ENCODE peak calls at places on chromosomes 1 and 21, in ten cellular contexts. One of them, this sample, is unnamed.

GRCh38 chr1:188822248-188822647 is 1655.4 kb downstream of the BRINP3 start:
- DNase-seq in tibial nerve: no peak
- DNase-seq in brain microvascular endothelial cell: no peak
- DNase-seq in A673: peak
- DNase-seq in omental fat pad: no peak
- DNase-seq in glutamatergic neuron: no peak
- DNase-seq in foreskin fibroblast: no peak
- DNase-seq in IMR-90: peak
- DNase-seq in GM10248: no peak
- DNase-seq in AG04450: no peak
- DNase-seq in this sample: no peak

GRCh38 chr1:81758213-81758612 is 42.5 kb upstream of the ADGRL2 start:
- DNase-seq in tibial nerve: no peak
- DNase-seq in omental fat pad: no peak
- DNase-seq in brain microvascular endothelial cell: no peak
- DNase-seq in foreskin fibroblast: no peak
- DNase-seq in AG04450: no peak
- DNase-seq in GM10248: no peak
- DNase-seq in glutamatergic neuron: no peak
- DNase-seq in A673: no peak
- DNase-seq in IMR-90: no peak
- DNase-seq in this sample: no peak

GRCh38 chr1:78490861-78491310 is at the start of gene PTGFR:
- DNase-seq in AG04450: no peak
- DNase-seq in omental fat pad: no peak
- DNase-seq in glutamatergic neuron: peak
- DNase-seq in tibial nerve: peak
- DNase-seq in foreskin fibroblast: peak
- DNase-seq in IMR-90: peak
- DNase-seq in A673: peak
- DNase-seq in GM10248: no peak
- DNase-seq in brain microvascular endothelial cell: peak
- DNase-seq in this sample: peak

GRCh38 chr1:219269171-219269570 is 95.5 kb downstream of the LYPLAL1 start:
- DNase-seq in GM10248: no peak
- DNase-seq in omental fat pad: no peak
- DNase-seq in foreskin fibroblast: no peak
- DNase-seq in tibial nerve: no peak
- DNase-seq in AG04450: no peak
- DNase-seq in IMR-90: peak
- DNase-seq in glutamatergic neuron: no peak
- DNase-seq in brain microvascular endothelial cell: no peak
- DNase-seq in A673: no peak
- DNase-seq in this sample: no peak

GRCh38 chr1:10980094-10980577 is 32.3 kb upstream of the TARDBP start:
- DNase-seq in AG04450: peak
- DNase-seq in foreskin fibroblast: peak
- DNase-seq in brain microvascular endothelial cell: peak
- DNase-seq in glutamatergic neuron: peak
- DNase-seq in omental fat pad: peak
- DNase-seq in tibial nerve: peak
- DNase-seq in A673: no peak
- DNase-seq in GM10248: no peak
- DNase-seq in IMR-90: peak
- DNase-seq in this sample: peak

GRCh38 chr21:28871388-28872015 is 121.2 kb downstream of the LTN1 start:
- DNase-seq in A673: no peak
- DNase-seq in tibial nerve: no peak
- DNase-seq in foreskin fibroblast: peak
- DNase-seq in IMR-90: peak
- DNase-seq in glutamatergic neuron: no peak
- DNase-seq in GM10248: no peak
- DNase-seq in brain microvascular endothelial cell: peak
- DNase-seq in AG04450: no peak
- DNase-seq in omental fat pad: no peak
- DNase-seq in this sample: no peak

GRCh38 chr21:29287383-29287782 is 11.3 kb upstream of the BACH1 start:
- DNase-seq in A673: peak
- DNase-seq in GM10248: no peak
- DNase-seq in brain microvascular endothelial cell: peak
- DNase-seq in IMR-90: peak
- DNase-seq in omental fat pad: no peak
- DNase-seq in foreskin fibroblast: peak
- DNase-seq in glutamatergic neuron: no peak
- DNase-seq in tibial nerve: no peak
- DNase-seq in AG04450: no peak
- DNase-seq in this sample: no peak

GRCh38 chr1:83583351-83584014 is 415.4 kb downstream of the TTLL7 start:
- DNase-seq in IMR-90: no peak
- DNase-seq in A673: peak
- DNase-seq in omental fat pad: no peak
- DNase-seq in foreskin fibroblast: peak
- DNase-seq in GM10248: no peak
- DNase-seq in brain microvascular endothelial cell: no peak
- DNase-seq in AG04450: no peak
- DNase-seq in glutamatergic neuron: no peak
- DNase-seq in tibial nerve: no peak
- DNase-seq in this sample: no peak

GRCh38 chr1:21902378-21903012 is 34.6 kb downstream of the HSPG2 start:
- DNase-seq in omental fat pad: no peak
- DNase-seq in glutamatergic neuron: no peak
- DNase-seq in GM10248: no peak
- DNase-seq in brain microvascular endothelial cell: no peak
- DNase-seq in IMR-90: no peak
- DNase-seq in AG04450: no peak
- DNase-seq in A673: no peak
- DNase-seq in foreskin fibroblast: no peak
- DNase-seq in tibial nerve: no peak
- DNase-seq in this sample: no peak

GRCh38 chr1:48470506-48470905 is 1.5 kb downstream of the SPATA6 start:
- DNase-seq in foreskin fibroblast: peak
- DNase-seq in AG04450: no peak
- DNase-seq in brain microvascular endothelial cell: no peak
- DNase-seq in omental fat pad: no peak
- DNase-seq in glutamatergic neuron: no peak
- DNase-seq in tibial nerve: peak
- DNase-seq in A673: no peak
- DNase-seq in IMR-90: no peak
- DNase-seq in GM10248: no peak
- DNase-seq in this sample: no peak

GRCh38 chr1:151347523-151348246 is 633 bp upstream of the RFX5 start:
- DNase-seq in omental fat pad: no peak
- DNase-seq in tibial nerve: no peak
- DNase-seq in brain microvascular endothelial cell: no peak
- DNase-seq in GM10248: no peak
- DNase-seq in glutamatergic neuron: no peak
- DNase-seq in A673: no peak
- DNase-seq in AG04450: no peak
- DNase-seq in foreskin fibroblast: peak
- DNase-seq in IMR-90: no peak
- DNase-seq in this sample: no peak

GRCh38 chr1:43311521-43311920 is 10.7 kb downstream of the TIE1 start:
- DNase-seq in tibial nerve: no peak
- DNase-seq in brain microvascular endothelial cell: no peak
- DNase-seq in AG04450: no peak
- DNase-seq in GM10248: no peak
- DNase-seq in foreskin fibroblast: no peak
- DNase-seq in A673: no peak
- DNase-seq in omental fat pad: no peak
- DNase-seq in IMR-90: no peak
- DNase-seq in glutamatergic neuron: no peak
- DNase-seq in this sample: no peak

GRCh38 chr1:219304227-219305226 is 130.8 kb downstream of the LYPLAL1 start:
- DNase-seq in glutamatergic neuron: no peak
- DNase-seq in IMR-90: peak
- DNase-seq in foreskin fibroblast: peak
- DNase-seq in A673: peak
- DNase-seq in brain microvascular endothelial cell: peak
- DNase-seq in AG04450: no peak
- DNase-seq in omental fat pad: no peak
- DNase-seq in tibial nerve: no peak
- DNase-seq in GM10248: no peak
- DNase-seq in this sample: peak

GRCh38 chr1:214801191-214801590 is 198.2 kb downstream of the CENPF start:
- DNase-seq in omental fat pad: no peak
- DNase-seq in IMR-90: peak
- DNase-seq in glutamatergic neuron: no peak
- DNase-seq in tibial nerve: no peak
- DNase-seq in GM10248: no peak
- DNase-seq in AG04450: no peak
- DNase-seq in A673: no peak
- DNase-seq in foreskin fibroblast: peak
- DNase-seq in brain microvascular endothelial cell: no peak
- DNase-seq in this sample: peak

GRCh38 chr1:206014591-206014990 is 9.1 kb downstream of the CTSE start:
- DNase-seq in tibial nerve: no peak
- DNase-seq in glutamatergic neuron: no peak
- DNase-seq in GM10248: no peak
- DNase-seq in brain microvascular endothelial cell: no peak
- DNase-seq in foreskin fibroblast: no peak
- DNase-seq in A673: no peak
- DNase-seq in omental fat pad: no peak
- DNase-seq in IMR-90: no peak
- DNase-seq in AG04450: no peak
- DNase-seq in this sample: no peak

GRCh38 chr21:32940079-32941014 is 85.4 kb upstream of the OLIG2 start:
- DNase-seq in A673: peak
- DNase-seq in AG04450: peak
- DNase-seq in GM10248: peak
- DNase-seq in glutamatergic neuron: peak
- DNase-seq in brain microvascular endothelial cell: no peak
- DNase-seq in IMR-90: peak
- DNase-seq in tibial nerve: peak
- DNase-seq in foreskin fibroblast: peak
- DNase-seq in omental fat pad: no peak
- DNase-seq in this sample: peak

GRCh38 chr1:13714851-13715250 is 14.9 kb downstream of the PRDM2 start:
- DNase-seq in IMR-90: no peak
- DNase-seq in GM10248: no peak
- DNase-seq in glutamatergic neuron: no peak
- DNase-seq in A673: no peak
- DNase-seq in foreskin fibroblast: peak
- DNase-seq in brain microvascular endothelial cell: no peak
- DNase-seq in tibial nerve: no peak
- DNase-seq in omental fat pad: no peak
- DNase-seq in AG04450: no peak
- DNase-seq in this sample: no peak
- TF ChIP-seq CTCF in IMR-90: peak
- TF ChIP-seq CTCF in GM10248: no peak
- TF ChIP-seq CTCF in glutamatergic neuron: peak
- TF ChIP-seq CTCF in A673: peak
- TF ChIP-seq CTCF in foreskin fibroblast: peak
- TF ChIP-seq CTCF in brain microvascular endothelial cell: peak
- TF ChIP-seq CTCF in tibial nerve: peak
- TF ChIP-seq CTCF in omental fat pad: no peak
- TF ChIP-seq CTCF in AG04450: peak
- TF ChIP-seq CTCF in this sample: no peak

DNA sequence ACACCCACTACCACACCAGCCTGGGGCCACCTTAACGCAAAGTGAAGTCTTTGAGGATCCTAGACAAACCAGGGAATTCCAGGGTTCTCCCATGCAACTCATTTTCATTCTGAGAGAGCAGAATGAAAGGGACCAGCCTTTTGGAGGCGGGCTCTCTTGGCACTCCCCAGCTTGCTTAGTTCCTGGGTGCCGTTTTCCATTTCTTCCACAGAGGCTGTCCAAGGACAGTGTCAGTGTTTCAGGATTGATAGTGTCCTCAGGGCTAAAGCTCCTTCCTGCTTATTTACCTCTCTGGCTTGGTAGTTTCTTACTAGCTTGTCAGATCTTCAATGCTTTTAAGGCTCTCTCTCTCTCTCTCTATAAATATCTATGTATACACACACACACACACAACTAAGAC is 30.1 kb upstream of the GNG4 start:
- DNase-seq in GM10248: no peak
- DNase-seq in foreskin fibroblast: no peak
- DNase-seq in glutamatergic neuron: no peak
- DNase-seq in brain microvascular endothelial cell: no peak
- DNase-seq in tibial nerve: no peak
- DNase-seq in IMR-90: no peak
- DNase-seq in A673: no peak
- DNase-seq in omental fat pad: no peak
- DNase-seq in AG04450: no peak
- DNase-seq in this sample: no peak
- TF ChIP-seq CTCF in GM10248: no peak
- TF ChIP-seq CTCF in foreskin fibroblast: no peak
- TF ChIP-seq CTCF in glutamatergic neuron: no peak
- TF ChIP-seq CTCF in brain microvascular endothelial cell: no peak
- TF ChIP-seq CTCF in tibial nerve: no peak
- TF ChIP-seq CTCF in IMR-90: no peak
- TF ChIP-seq CTCF in A673: no peak
- TF ChIP-seq CTCF in omental fat pad: no peak
- TF ChIP-seq CTCF in AG04450: no peak
- TF ChIP-seq CTCF in this sample: no peak

DNA sequence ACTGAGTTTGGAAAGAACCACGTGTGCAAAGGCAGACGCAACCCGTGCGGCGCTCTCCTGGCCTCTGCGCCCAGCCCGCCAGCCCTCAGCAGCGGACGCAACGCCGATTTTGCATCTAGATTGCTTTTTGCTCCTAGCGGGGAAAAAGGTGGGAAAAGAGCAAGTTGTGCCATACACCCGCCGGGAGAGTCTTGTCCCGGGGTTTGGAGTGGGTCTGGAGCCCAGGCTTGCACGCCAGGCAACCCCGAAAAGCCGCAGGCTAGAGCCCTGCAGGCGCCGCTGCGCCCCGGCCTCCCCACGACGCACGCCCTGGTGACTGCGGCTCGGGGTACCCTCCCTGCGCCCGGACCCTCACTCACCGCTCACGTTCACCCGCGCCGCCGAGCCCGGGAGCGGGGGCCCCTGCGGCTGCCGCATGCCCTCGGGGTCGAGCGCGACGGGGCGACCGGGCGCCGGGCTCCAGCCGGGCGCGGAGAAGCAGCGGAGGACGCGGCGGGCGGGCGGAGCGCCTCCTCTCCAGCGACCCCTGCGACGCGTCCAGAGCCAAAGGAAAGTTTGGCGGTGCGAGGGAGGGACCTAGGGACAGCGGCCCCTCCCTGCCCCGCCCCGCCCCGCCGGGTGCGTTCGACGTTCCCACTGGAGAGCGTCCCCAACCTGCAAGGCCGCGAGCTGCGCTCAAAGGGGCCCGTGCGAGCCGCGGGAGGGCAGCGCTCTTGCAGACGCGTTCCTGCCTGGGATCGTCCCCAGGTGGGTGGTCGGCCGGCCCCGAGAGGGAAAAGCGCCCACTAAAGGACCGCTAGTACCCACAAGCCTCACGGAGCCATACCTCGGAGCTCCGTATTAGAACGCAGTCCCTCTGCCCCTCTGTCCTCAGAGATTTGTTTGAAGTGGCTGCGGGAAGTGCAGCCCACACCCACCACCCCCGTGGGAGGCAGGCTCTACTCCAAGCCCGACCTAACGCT is at the start of gene LPAR3:
- DNase-seq in brain microvascular endothelial cell: no peak
- DNase-seq in A673: peak
- DNase-seq in foreskin fibroblast: peak
- DNase-seq in IMR-90: no peak
- DNase-seq in omental fat pad: no peak
- DNase-seq in GM10248: no peak
- DNase-seq in glutamatergic neuron: peak
- DNase-seq in AG04450: no peak
- DNase-seq in tibial nerve: no peak
- DNase-seq in this sample: peak
- TF ChIP-seq CTCF in brain microvascular endothelial cell: no peak
- TF ChIP-seq CTCF in A673: no peak
- TF ChIP-seq CTCF in foreskin fibroblast: no peak
- TF ChIP-seq CTCF in IMR-90: no peak
- TF ChIP-seq CTCF in omental fat pad: no peak
- TF ChIP-seq CTCF in GM10248: no peak
- TF ChIP-seq CTCF in glutamatergic neuron: no peak
- TF ChIP-seq CTCF in AG04450: no peak
- TF ChIP-seq CTCF in tibial nerve: no peak
- TF ChIP-seq CTCF in this sample: no peak

GRCh38 chr1:63870152-63870551 is 96.3 kb downstream of the ROR1 start:
- DNase-seq in omental fat pad: no peak
- DNase-seq in AG04450: no peak
- DNase-seq in foreskin fibroblast: no peak
- DNase-seq in IMR-90: no peak
- DNase-seq in brain microvascular endothelial cell: no peak
- DNase-seq in tibial nerve: no peak
- DNase-seq in glutamatergic neuron: no peak
- DNase-seq in GM10248: no peak
- DNase-seq in A673: no peak
- DNase-seq in this sample: no peak
- TF ChIP-seq CTCF in omental fat pad: no peak
- TF ChIP-seq CTCF in AG04450: no peak
- TF ChIP-seq CTCF in foreskin fibroblast: no peak
- TF ChIP-seq CTCF in IMR-90: no peak
- TF ChIP-seq CTCF in brain microvascular endothelial cell: peak
- TF ChIP-seq CTCF in tibial nerve: no peak
- TF ChIP-seq CTCF in glutamatergic neuron: peak
- TF ChIP-seq CTCF in GM10248: no peak
- TF ChIP-seq CTCF in A673: peak
- TF ChIP-seq CTCF in this sample: no peak